ENCODE peak calls at places on chromosomes 12 and 14, in eight cellular contexts. Y, N, G, I, H, O, U and P are unnamed samples.

GRCh38 chr14:23481992-23482813 is 12.7 kb downstream of the NGDN start:
- DNase-seq in Y (no peak), N (no peak), G (no peak), I (no peak), H (no peak), O (no peak), U (no peak), P (no peak)

GRCh38 chr12:104734541-104735075 is 223.5 kb downstream of the SLC41A2 start:
- DNase-seq in Y (no peak), N (no peak), G (no peak), I (no peak), H (no peak), O (no peak), U (no peak), P (no peak)

GRCh38 chr14:52961060-52961639 is 10.3 kb upstream of the FERMT2 start:
- DNase-seq in Y (peak), N (no peak), G (peak), I (peak), H (peak), O (peak), U (peak), P (peak)

GRCh38 chr14:60665178-60665555 is 15.9 kb upstream of the SIX1 start:
- DNase-seq in Y (no peak), N (no peak), G (no peak), I (no peak), H (no peak), O (no peak), U (no peak), P (no peak)

GRCh38 chr14:76720382-76720813 is 40.9 kb upstream of the VASH1 start:
- DNase-seq in Y (peak), N (no peak), G (peak), I (peak), H (peak), O (no peak), U (no peak), P (peak)

GRCh38 chr14:64541971-64542838 is 1.7 kb downstream of the HSPA2 start:
- DNase-seq in Y (no peak), N (no peak), G (no peak), I (no peak), H (no peak), O (no peak), U (no peak), P (no peak)

GRCh38 chr14:91405724-91406435 is 11.7 kb downstream of the CCDC88C start:
- DNase-seq in Y (no peak), N (no peak), G (no peak), I (no peak), H (no peak), O (no peak), U (no peak), P (no peak)

GRCh38 chr12:109065154-109065852 is 12.9 kb downstream of the USP30 start:
- DNase-seq in Y (peak), N (no peak), G (no peak), I (no peak), H (no peak), O (no peak), U (no peak), P (no peak)

GRCh38 chr12:119603767-119604166 is 10.2 kb downstream of the TMEM233 start:
- DNase-seq in Y (no peak), N (no peak), G (no peak), I (no peak), H (no peak), O (no peak), U (no peak), P (no peak)

GRCh38 chr14:102917056-102917385 is 5.4 kb upstream of the AMN start:
- DNase-seq in Y (no peak), N (no peak), G (no peak), I (no peak), H (no peak), O (no peak), U (no peak), P (no peak)

GRCh38 chr14:59332727-59333126 is 132.5 kb downstream of the GPR135 start:
- DNase-seq in Y (peak), N (no peak), G (peak), I (no peak), H (no peak), O (peak), U (no peak), P (no peak)

GRCh38 chr14:103196716-103197115 is 73.5 kb downstream of the TNFAIP2 start:
- DNase-seq in Y (no peak), N (no peak), G (no peak), I (no peak), H (no peak), O (no peak), U (no peak), P (no peak)

GRCh38 chr12:8950287-8950574 is 786 bp upstream of the M6PR start:
- DNase-seq in Y (no peak), N (no peak), G (no peak), I (no peak), H (no peak), O (no peak), U (no peak), P (no peak)

GRCh38 chr12:22518067-22518719 is 26.1 kb downstream of the C2CD5 start:
- DNase-seq in Y (no peak), N (no peak), G (no peak), I (no peak), H (no peak), O (no peak), U (no peak), P (peak)

GRCh38 chr12:104662203-104662602 is 205.5 kb downstream of the CHST11 start:
- DNase-seq in Y (no peak), N (no peak), G (no peak), I (no peak), H (no peak), O (no peak), U (no peak), P (no peak)

GRCh38 chr12:91023326-91024004 is 18.7 kb upstream of the EPYC start:
- DNase-seq in Y (no peak), N (no peak), G (peak), I (no peak), H (no peak), O (peak), U (no peak), P (no peak)

GRCh38 chr12:5088586-5089264 is 45.0 kb downstream of the KCNA5 start:
- DNase-seq in Y (peak), N (no peak), G (no peak), I (no peak), H (peak), O (peak), U (no peak), P (no peak)